ENCODE peak calls at places on chromosomes 7 and 10, in five cellular contexts. One of them, this sample, is unnamed.

GRCh38 chr7:2928613-2929311 is 84.7 kb upstream of the GNA12 start:
- DNase-seq in brain microvascular endothelial cell: no peak
- DNase-seq in RPMI8226: peak; percentile 98
- DNase-seq in activated gamma-delta T cell treated with Interleukin-2 at 50 U/mL for 16 hours: no peak
- DNase-seq in A549: no peak
- DNase-seq in this sample: no peak

GRCh38 chr7:155338632-155339320 is 41.1 kb downstream of the INSIG1 start:
- DNase-seq in brain microvascular endothelial cell: no peak
- DNase-seq in RPMI8226: no peak
- DNase-seq in activated gamma-delta T cell treated with Interleukin-2 at 50 U/mL for 16 hours: peak; percentile 30
- DNase-seq in A549: no peak
- DNase-seq in this sample: no peak

GRCh38 chr7:75985518-75986146 is 8.8 kb downstream of the TMEM120A start:
- DNase-seq in brain microvascular endothelial cell: no peak
- DNase-seq in RPMI8226: no peak
- DNase-seq in activated gamma-delta T cell treated with Interleukin-2 at 50 U/mL for 16 hours: no peak
- DNase-seq in A549: no peak
- DNase-seq in this sample: no peak

GRCh38 chr10:114779803-114780609 is 41.6 kb upstream of the FHIP2A start:
- DNase-seq in brain microvascular endothelial cell: peak; percentile 72
- DNase-seq in RPMI8226: no peak
- DNase-seq in activated gamma-delta T cell treated with Interleukin-2 at 50 U/mL for 16 hours: no peak
- DNase-seq in A549: peak; percentile 40
- DNase-seq in this sample: no peak

GRCh38 chr10:117594722-117595121 is 52.2 kb downstream of the EMX2 start:
- DNase-seq in brain microvascular endothelial cell: no peak
- DNase-seq in RPMI8226: no peak
- DNase-seq in activated gamma-delta T cell treated with Interleukin-2 at 50 U/mL for 16 hours: no peak
- DNase-seq in A549: no peak
- DNase-seq in this sample: no peak

GRCh38 chr7:17910377-17910776 is 29.9 kb downstream of the SNX13 start:
- DNase-seq in brain microvascular endothelial cell: no peak
- DNase-seq in RPMI8226: no peak
- DNase-seq in activated gamma-delta T cell treated with Interleukin-2 at 50 U/mL for 16 hours: no peak
- DNase-seq in A549: no peak
- DNase-seq in this sample: no peak

GRCh38 chr10:78959901-78960300 is 108.9 kb upstream of the ZMIZ1 start:
- DNase-seq in brain microvascular endothelial cell: no peak
- DNase-seq in RPMI8226: no peak
- DNase-seq in activated gamma-delta T cell treated with Interleukin-2 at 50 U/mL for 16 hours: no peak
- DNase-seq in A549: no peak
- DNase-seq in this sample: no peak

GRCh38 chr7:155506854-155507337 is 39.5 kb downstream of the CNPY1 start:
- DNase-seq in brain microvascular endothelial cell: no peak
- DNase-seq in RPMI8226: no peak
- DNase-seq in activated gamma-delta T cell treated with Interleukin-2 at 50 U/mL for 16 hours: no peak
- DNase-seq in A549: peak; percentile 17
- DNase-seq in this sample: peak; percentile 32

GRCh38 chr10:78552261-78552811 is 516.4 kb upstream of the ZMIZ1 start:
- DNase-seq in brain microvascular endothelial cell: peak; percentile 9
- DNase-seq in RPMI8226: no peak
- DNase-seq in activated gamma-delta T cell treated with Interleukin-2 at 50 U/mL for 16 hours: no peak
- DNase-seq in A549: no peak
- DNase-seq in this sample: no peak

GRCh38 chr10:48526371-48526821 is 78.5 kb downstream of the ARHGAP22 start:
- DNase-seq in brain microvascular endothelial cell: peak; percentile 57
- DNase-seq in RPMI8226: no peak
- DNase-seq in activated gamma-delta T cell treated with Interleukin-2 at 50 U/mL for 16 hours: no peak
- DNase-seq in A549: no peak
- DNase-seq in this sample: no peak

GRCh38 chr10:99395750-99396445 is 34.5 kb downstream of the GOT1 start:
- DNase-seq in brain microvascular endothelial cell: peak; percentile 60
- DNase-seq in RPMI8226: no peak
- DNase-seq in activated gamma-delta T cell treated with Interleukin-2 at 50 U/mL for 16 hours: no peak
- DNase-seq in A549: no peak
- DNase-seq in this sample: no peak

GRCh38 chr10:103373544-103373943 is 5.8 kb downstream of the TAF5 start:
- DNase-seq in brain microvascular endothelial cell: no peak
- DNase-seq in RPMI8226: no peak
- DNase-seq in activated gamma-delta T cell treated with Interleukin-2 at 50 U/mL for 16 hours: no peak
- DNase-seq in A549: no peak
- DNase-seq in this sample: no peak

GRCh38 chr7:4700577-4701235 is 18.6 kb downstream of the FOXK1 start:
- DNase-seq in brain microvascular endothelial cell: peak; percentile 98
- DNase-seq in RPMI8226: no peak
- DNase-seq in activated gamma-delta T cell treated with Interleukin-2 at 50 U/mL for 16 hours: no peak
- DNase-seq in A549: no peak
- DNase-seq in this sample: no peak

GRCh38 chr7:51472873-51473272 is 156.3 kb upstream of the COBL start:
- DNase-seq in brain microvascular endothelial cell: no peak
- DNase-seq in RPMI8226: no peak
- DNase-seq in activated gamma-delta T cell treated with Interleukin-2 at 50 U/mL for 16 hours: no peak
- DNase-seq in A549: no peak
- DNase-seq in this sample: no peak

GRCh38 chr10:95987685-95988426 is 55.5 kb upstream of the CCNJ start:
- DNase-seq in brain microvascular endothelial cell: no peak
- DNase-seq in RPMI8226: no peak
- DNase-seq in activated gamma-delta T cell treated with Interleukin-2 at 50 U/mL for 16 hours: no peak
- DNase-seq in A549: no peak
- DNase-seq in this sample: no peak

GRCh38 chr10:73439055-73439454 is 5.7 kb upstream of the MSS51 start:
- DNase-seq in brain microvascular endothelial cell: no peak
- DNase-seq in RPMI8226: no peak
- DNase-seq in activated gamma-delta T cell treated with Interleukin-2 at 50 U/mL for 16 hours: no peak
- DNase-seq in A549: no peak
- DNase-seq in this sample: no peak

GRCh38 chr10:46019541-46020343 is 10.7 kb downstream of the NCOA4 start:
- DNase-seq in brain microvascular endothelial cell: no peak
- DNase-seq in RPMI8226: no peak
- DNase-seq in activated gamma-delta T cell treated with Interleukin-2 at 50 U/mL for 16 hours: no peak
- DNase-seq in A549: no peak
- DNase-seq in this sample: no peak

GRCh38 chr10:77374189-77374656 is 263.4 kb downstream of the KCNMA1 start:
- DNase-seq in brain microvascular endothelial cell: no peak
- DNase-seq in RPMI8226: no peak
- DNase-seq in activated gamma-delta T cell treated with Interleukin-2 at 50 U/mL for 16 hours: no peak
- DNase-seq in A549: no peak
- DNase-seq in this sample: no peak